ENCODE peak calls at places on chromosomes 7 and 10, in five cellular contexts. L, M, K, W and R are unnamed samples.

GRCh38 chr10:78178940-78179339 is 145.3 kb downstream of the RPS24 start:
- DNase-seq in L (no peak), M (no peak), K (no peak), W (no peak), R (no peak)

GRCh38 chr10:122114156-122114747 is 125.3 kb downstream of the TACC2 start:
- DNase-seq in L (no peak), M (no peak), K (peak; percentile 39), W (no peak), R (no peak)

GRCh38 chr7:114082934-114083647 is 164.3 kb upstream of the PPP1R3A start:
- DNase-seq in L (no peak), M (no peak), K (peak; percentile 16), W (peak; percentile 72), R (no peak)

GRCh38 chr10:88437411-88437810 is 145.7 kb downstream of the RNLS start:
- DNase-seq in L (no peak), M (no peak), K (no peak), W (no peak), R (no peak)

GRCh38 chr7:91953618-91954017 is 13.0 kb downstream of the AKAP9 start:
- DNase-seq in L (no peak), M (no peak), K (no peak), W (no peak), R (no peak)

GRCh38 chr10:73413108-73413527 is 740 bp downstream of the ANXA7 start:
- DNase-seq in L (peak; percentile 56), M (peak; percentile 51), K (no peak), W (no peak), R (no peak)

GRCh38 chr7:82156938-82157337 is 286.6 kb downstream of the CACNA2D1 start:
- DNase-seq in L (no peak), M (no peak), K (peak; percentile 31), W (no peak), R (no peak)

GRCh38 chr7:142485617-142486226 is 227.9 kb upstream of the PRSS58 start:
- DNase-seq in L (peak; percentile 62), M (no peak), K (no peak), W (no peak), R (peak; percentile 25)

GRCh38 chr10:5855979-5856700 is 33.6 kb downstream of the ANKRD16 start:
- DNase-seq in L (no peak), M (no peak), K (no peak), W (no peak), R (no peak)

GRCh38 chr7:140212100-140212881 is 35.5 kb upstream of the KDM7A start:
- DNase-seq in L (no peak), M (no peak), K (no peak), W (no peak), R (no peak)

GRCh38 chr7:14606101-14606500 is 296.4 kb downstream of the DGKB start:
- DNase-seq in L (no peak), M (no peak), K (no peak), W (no peak), R (no peak)

GRCh38 chr10:104255244-104255981 is 721 bp downstream of the GSTO1 start:
- DNase-seq in L (peak; percentile 39), M (no peak), K (peak; percentile 27), W (no peak), R (no peak)

GRCh38 chr7:157871681-157872080 is 534.9 kb downstream of the DNAJB6 start:
- DNase-seq in L (no peak), M (no peak), K (no peak), W (no peak), R (no peak)

GRCh38 chr7:49645296-49645695 is 128.1 kb upstream of the VWC2 start:
- DNase-seq in L (no peak), M (no peak), K (no peak), W (no peak), R (no peak)
- H3K4me1 ChIP-seq in L (no peaks in the 10 kb centered on the region), M (no peaks in the 10 kb centered on the region), K (no peaks in the 10 kb centered on the region), W (no peaks in the 10 kb centered on the region), R (no peaks in the 10 kb centered on the region)

GRCh38 chr7:71868797-71869196 is 543.3 kb downstream of the CALN1 start:
- DNase-seq in L (no peak), M (no peak), K (no peak), W (no peak), R (no peak)
- H3K4me3 ChIP-seq in L (no peak overlapping the region), M (no peak overlapping the region), K (no peak overlapping the region), W (no peak overlapping the region), R (no peak overlapping the region)

DNA sequence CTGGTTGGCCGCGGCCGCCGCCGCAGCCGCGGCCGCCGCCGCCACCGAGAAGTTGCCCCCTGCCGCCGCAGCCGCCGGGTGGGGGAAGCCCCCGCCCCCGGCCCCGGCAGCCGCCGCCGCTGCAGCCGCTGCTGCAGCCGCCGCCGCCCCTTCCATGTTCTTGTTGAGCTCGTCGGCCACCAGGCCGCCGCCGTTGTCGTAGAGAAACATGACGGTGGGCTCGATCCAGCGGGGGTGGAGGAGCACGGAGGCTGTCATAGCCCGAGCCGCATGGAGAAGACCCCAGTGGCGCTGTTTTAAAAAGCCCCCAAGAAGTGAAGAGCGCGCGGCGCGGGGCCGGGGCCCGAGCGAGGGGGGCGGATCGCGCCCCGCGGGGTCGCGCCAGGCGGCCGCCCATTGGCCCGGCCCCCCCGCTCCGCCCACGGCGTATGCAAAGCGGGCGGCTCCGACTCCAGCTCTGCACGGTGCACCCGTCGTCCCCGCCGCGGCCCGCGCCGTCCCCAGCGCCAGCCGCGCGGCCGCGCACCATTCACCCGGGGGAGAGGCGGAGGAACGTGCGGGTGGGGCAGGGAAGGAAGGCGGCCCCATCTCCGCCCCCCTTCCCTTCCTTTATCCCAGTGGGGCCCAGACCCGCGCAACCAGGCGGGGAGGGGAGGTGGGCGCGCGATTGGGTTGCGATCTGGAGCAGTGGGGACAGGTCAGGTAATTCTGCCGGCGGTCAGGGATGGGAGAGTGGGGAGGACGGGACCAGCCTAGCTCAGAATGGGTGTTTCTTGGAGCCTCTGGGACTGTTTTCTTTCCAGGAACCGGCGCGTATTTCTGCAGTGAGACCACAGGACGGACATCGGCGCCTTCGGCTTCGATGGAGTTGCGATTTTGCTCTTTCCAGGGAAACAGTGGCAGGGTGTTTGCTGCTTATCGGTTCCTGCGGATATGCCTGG is at the start of gene HOXA13:
- DNase-seq in L (peak; percentile 91), M (peak; percentile 48), K (no peak), W (peak; percentile 76), R (no peak)
- H3K27me3 ChIP-seq in L (no peaks in the 10 kb centered on the region), M (no peaks in the 10 kb centered on the region), K (peaks cover 94% of the 10 kb centered on the region), W (peaks cover 88% of the 10 kb centered on the region), R (peaks cover 83% of the 10 kb centered on the region)

DNA sequence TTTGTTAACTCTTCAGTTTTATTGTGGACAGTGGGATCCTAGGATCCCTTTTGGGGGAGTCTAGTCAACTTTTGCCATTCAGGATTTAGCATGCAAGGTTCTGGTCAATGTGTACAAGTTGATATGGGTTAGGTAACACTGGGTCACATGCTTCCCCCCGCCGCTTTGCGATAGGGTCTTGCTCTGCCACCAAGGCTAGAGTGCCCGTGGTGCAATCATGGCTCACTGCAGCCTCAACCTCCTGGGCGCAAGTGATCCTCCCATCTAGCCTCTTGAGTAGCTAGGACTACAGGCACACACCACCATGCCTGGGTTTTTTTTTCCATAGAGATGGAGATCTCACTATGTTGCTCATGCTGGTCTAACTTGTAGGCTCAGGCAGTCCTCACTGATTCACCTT is 3.2 kb upstream of the CSGALNACT2 start:
- DNase-seq in L (no peak), M (no peak), K (no peak), W (no peak), R (no peak)
- H3K4me1 ChIP-seq in L (peaks cover 12% of the 10 kb centered on the region), M (peaks cover 16% of the 10 kb centered on the region), K (peaks cover 19% of the 10 kb centered on the region), W (peaks cover 31% of the 10 kb centered on the region), R (no peaks in the 10 kb centered on the region)

DNA sequence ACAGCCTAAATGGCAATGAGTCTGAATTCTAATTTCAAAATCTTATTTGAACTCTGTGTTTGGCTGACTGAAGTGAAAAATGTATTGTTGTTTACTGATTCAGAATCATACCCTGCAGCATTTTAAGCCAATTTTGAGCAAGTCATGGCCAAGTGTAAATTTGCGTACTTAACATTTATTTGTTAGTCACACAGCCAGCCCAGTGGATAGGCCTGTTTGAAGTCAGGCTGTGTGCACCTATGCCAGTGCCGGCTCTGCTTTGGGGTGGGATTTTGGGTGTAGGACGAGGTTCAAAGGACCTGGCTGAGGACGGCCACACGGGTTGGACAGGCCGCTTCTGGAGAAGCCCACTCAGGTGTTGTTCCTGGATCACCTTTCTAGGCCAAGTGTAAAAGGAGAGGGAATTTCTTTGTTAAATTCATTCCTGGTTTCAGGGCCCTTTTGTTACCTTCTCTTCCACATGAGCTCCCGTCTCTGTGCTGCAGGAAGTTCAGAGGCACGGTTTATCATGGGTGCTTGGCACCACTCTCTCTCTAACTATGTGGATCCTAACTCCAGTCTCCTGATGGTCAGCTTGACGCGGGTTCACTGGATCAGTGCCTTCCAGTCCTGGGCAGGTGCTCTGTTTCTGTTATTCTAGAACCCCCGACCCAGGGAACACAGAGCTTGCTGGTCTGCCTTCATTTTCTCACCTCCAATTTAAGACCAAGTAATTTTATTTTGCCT is 84.7 kb downstream of the CCNY start:
- DNase-seq in L (no peak), M (no peak), K (no peak), W (no peak), R (no peak)
- H3K4me3 ChIP-seq in L (no peak overlapping the region), M (peak overlapping the region; percentile 5), K (no peak overlapping the region), W (no peak overlapping the region), R (no peak overlapping the region)

DNA sequence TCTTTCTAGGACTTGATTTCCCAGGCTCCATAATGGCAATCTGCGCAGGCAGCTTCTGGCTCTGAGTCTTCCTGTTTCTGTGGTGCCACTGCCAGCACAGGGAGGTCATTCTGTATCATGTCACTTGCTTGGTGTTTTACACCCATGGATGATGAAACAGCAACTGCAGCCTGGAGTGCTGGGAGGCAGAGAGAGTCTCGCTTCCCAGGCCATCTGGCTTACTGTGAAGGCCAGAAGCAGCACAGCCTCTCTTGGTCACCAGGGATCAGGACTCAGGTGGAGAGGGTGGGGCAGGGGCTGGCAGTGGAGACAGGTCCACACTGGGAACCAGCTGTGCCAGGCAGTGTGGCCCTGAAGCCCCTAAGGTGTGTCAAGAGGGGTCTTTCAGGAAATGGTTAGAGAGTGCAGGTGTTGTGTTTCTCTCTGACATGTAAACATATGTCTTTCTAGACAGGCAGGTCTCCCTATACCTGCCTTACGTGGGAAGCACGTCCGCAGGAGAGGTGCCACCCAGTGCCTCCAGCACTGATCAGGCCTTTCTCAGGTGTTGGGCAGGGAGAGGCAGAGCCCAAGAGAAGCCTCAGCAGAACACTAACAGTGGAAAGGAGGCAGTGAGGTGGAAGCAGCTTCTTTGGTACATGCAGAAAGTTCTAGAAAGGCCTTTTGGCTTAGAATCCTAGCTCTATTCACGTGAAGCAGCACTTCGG is 71.4 kb downstream of the INSIG1 start:
- DNase-seq in L (no peak), M (no peak), K (no peak), W (peak; percentile 42), R (no peak)
- H3K27me3 ChIP-seq in L (peaks cover 13% of the 10 kb centered on the region), M (no peaks in the 10 kb centered on the region), K (peaks cover 40% of the 10 kb centered on the region), W (peaks cover 31% of the 10 kb centered on the region), R (peaks cover 52% of the 10 kb centered on the region)

GRCh38 chr10:132168571-132169030 is 18.1 kb upstream of the DPYSL4 start:
- DNase-seq in L (no peak), M (no peak), K (no peak), W (no peak), R (no peak)
- H3K4me1 ChIP-seq in L (no peaks in the 10 kb centered on the region), M (peaks cover 23% of the 10 kb centered on the region), K (no peaks in the 10 kb centered on the region), W (peaks cover 2% of the 10 kb centered on the region), R (no peaks in the 10 kb centered on the region)

GRCh38 chr7:1555813-1556540 is at the start of gene TMEM184A:
- DNase-seq in L (peak; percentile 58), M (peak; percentile 89), K (peak; percentile 62), W (no peak), R (no peak)
- H3K4me3 ChIP-seq in L (no peak within 1 kb of the TSS), M (peak within 1 kb of the TSS; percentile 66), K (no peak within 1 kb of the TSS), W (no peak within 1 kb of the TSS), R (no peak within 1 kb of the TSS)